ENCODE peak calls at places on chromosomes 12 and 14, in seven cellular contexts. I is GM23338, Q is Calu3, M is left cardiac atrium, F is germinal center, C is brain microvascular endothelial cell, D is lower lobe of right lung. P is an unnamed sample.

GRCh38 chr14:58805057-58805456 is 167.3 kb downstream of the DACT1 start:
- DNase-seq in I (no peak), Q (no peak), M (peak), F (no peak), C (no peak), D (no peak), P (no peak)

GRCh38 chr14:100891051-100891450 is 12.5 kb downstream of the RTL1 start:
- DNase-seq in I (no peak), Q (no peak), M (no peak), F (no peak), C (no peak), D (peak), P (peak)

GRCh38 chr12:46553266-46553665 is 180.7 kb upstream of the SLC38A2 start:
- DNase-seq in I (no peak), Q (no peak), M (no peak), F (no peak), C (peak), D (no peak), P (no peak)

GRCh38 chr14:99101826-99102461 is 170.1 kb downstream of the BCL11B start:
- DNase-seq in I (peak), Q (no peak), M (no peak), F (no peak), C (no peak), D (no peak), P (no peak)

GRCh38 chr14:75821828-75822521 is 159.8 kb downstream of the TGFB3 start:
- DNase-seq in I (no peak), Q (no peak), M (no peak), F (no peak), C (no peak), D (no peak), P (no peak)

GRCh38 chr12:101173197-101173749 is 36.8 kb downstream of the SLC5A8 start:
- DNase-seq in I (no peak), Q (no peak), M (no peak), F (no peak), C (no peak), D (no peak), P (no peak)

GRCh38 chr12:68236421-68237059 is 10.9 kb upstream of the IL26 start:
- DNase-seq in I (no peak), Q (peak), M (no peak), F (peak), C (no peak), D (no peak), P (no peak)

GRCh38 chr12:101612162-101612916 is 17.6 kb downstream of the MYBPC1 start:
- DNase-seq in I (no peak), Q (no peak), M (no peak), F (no peak), C (no peak), D (no peak), P (no peak)

GRCh38 chr14:94363171-94363624 is 25.2 kb downstream of the SERPINA1 start:
- DNase-seq in I (no peak), Q (no peak), M (no peak), F (no peak), C (no peak), D (no peak), P (no peak)

GRCh38 chr12:130263025-130263424 is 74.7 kb upstream of the PIWIL1 start:
- DNase-seq in I (no peak), Q (no peak), M (no peak), F (no peak), C (no peak), D (no peak), P (no peak)

GRCh38 chr14:91748049-91748448 is 16.2 kb upstream of the CATSPERB start:
- DNase-seq in I (no peak), Q (no peak), M (no peak), F (no peak), C (no peak), D (no peak), P (no peak)

GRCh38 chr12:22447223-22447622 is 97.1 kb downstream of the C2CD5 start:
- DNase-seq in I (no peak), Q (no peak), M (no peak), F (no peak), C (no peak), D (no peak), P (no peak)

GRCh38 chr14:92493024-92493423 is 20.6 kb upstream of the RIN3 start:
- DNase-seq in I (no peak), Q (no peak), M (no peak), F (no peak), C (no peak), D (no peak), P (no peak)

GRCh38 chr14:72256055-72256454 is 323.8 kb downstream of the RGS6 start:
- DNase-seq in I (no peak), Q (peak), M (no peak), F (no peak), C (peak), D (no peak), P (no peak)

GRCh38 chr14:23326491-23327332 is 5.5 kb downstream of the PABPN1 start:
- DNase-seq in I (no peak), Q (no peak), M (no peak), F (no peak), C (no peak), D (no peak), P (no peak)

GRCh38 chr12:31222620-31223222 is 103.2 kb downstream of the SINHCAF start:
- DNase-seq in I (no peak), Q (no peak), M (no peak), F (no peak), C (no peak), D (peak), P (no peak)

GRCh38 chr14:75162631-75163030 is 13.8 kb downstream of the TMED10 start:
- DNase-seq in I (peak), Q (no peak), M (no peak), F (no peak), C (no peak), D (no peak), P (no peak)

GRCh38 chr14:35419429-35419841 is 14.9 kb upstream of the NFKBIA start:
- DNase-seq in I (no peak), Q (no peak), M (no peak), F (no peak), C (no peak), D (no peak), P (no peak)

GRCh38 chr12:52156757-52157565 is 34.9 kb downstream of the KRT80 start:
- DNase-seq in I (peak), Q (peak), M (peak), F (peak), C (no peak), D (peak), P (peak)

GRCh38 chr14:28515571-28515970 is 251.0 kb upstream of the FOXG1 start:
- DNase-seq in I (no peak), Q (no peak), M (no peak), F (no peak), C (peak), D (no peak), P (no peak)

GRCh38 chr12:65277994-65278575 is 398 bp upstream of the MSRB3 start:
- DNase-seq in I (peak), Q (no peak), M (no peak), F (no peak), C (no peak), D (no peak), P (no peak)

GRCh38 chr14:92173668-92174067 is 51.9 kb downstream of the CPSF2 start:
- DNase-seq in I (no peak), Q (no peak), M (no peak), F (no peak), C (peak), D (no peak), P (no peak)

GRCh38 chr12:89468648-89469326 is 55.8 kb downstream of the GALNT4 start:
- DNase-seq in I (no peak), Q (no peak), M (no peak), F (peak), C (no peak), D (no peak), P (no peak)

GRCh38 chr12:6450091-6450868 is 1.6 kb upstream of the TAPBPL start:
- DNase-seq in I (no peak), Q (no peak), M (no peak), F (no peak), C (no peak), D (no peak), P (no peak)

GRCh38 chr12:107845226-107845979 is 70.9 kb downstream of the ASCL4 start:
- DNase-seq in I (peak), Q (no peak), M (no peak), F (no peak), C (no peak), D (no peak), P (no peak)

GRCh38 chr14:105187935-105188524 is 6.9 kb upstream of the NUDT14 start:
- DNase-seq in I (no peak), Q (peak), M (no peak), F (no peak), C (no peak), D (peak), P (peak)

GRCh38 chr14:105933238-105933637 is 406.9 kb downstream of the TMEM121 start:
- DNase-seq in I (no peak), Q (no peak), M (no peak), F (no peak), C (no peak), D (no peak), P (no peak)

GRCh38 chr14:52863339-52863700 is 71.9 kb upstream of the GNPNAT1 start:
- DNase-seq in I (no peak), Q (no peak), M (no peak), F (no peak), C (no peak), D (no peak), P (no peak)

GRCh38 chr14:32078794-32079663 is 1.9 kb downstream of the ARHGAP5 start:
- DNase-seq in I (no peak), Q (no peak), M (no peak), F (no peak), C (peak), D (no peak), P (no peak)

GRCh38 chr12:13252024-13252423 is 55.5 kb downstream of the EMP1 start:
- DNase-seq in I (no peak), Q (no peak), M (no peak), F (no peak), C (no peak), D (no peak), P (no peak)

GRCh38 chr12:122422769-122423257 is 344 bp upstream of the CLIP1 start:
- DNase-seq in I (peak), Q (peak), M (peak), F (peak), C (no peak), D (peak), P (peak)

GRCh38 chr14:23550827-23551265 is 719 bp downstream of the ZFHX2 start:
- DNase-seq in I (no peak), Q (no peak), M (peak), F (no peak), C (no peak), D (peak), P (peak)

GRCh38 chr12:112969547-112970306 is 8.6 kb upstream of the OAS2 start:
- DNase-seq in I (no peak), Q (no peak), M (no peak), F (no peak), C (no peak), D (no peak), P (no peak)

GRCh38 chr14:33062881-33063280 is 124.2 kb downstream of the NPAS3 start:
- DNase-seq in I (no peak), Q (no peak), M (no peak), F (no peak), C (peak), D (no peak), P (no peak)

GRCh38 chr14:37142835-37143499 is 29.4 kb downstream of the SLC25A21 start:
- DNase-seq in I (no peak), Q (no peak), M (no peak), F (no peak), C (peak), D (no peak), P (no peak)

GRCh38 chr14:74593241-74593985 is 18.6 kb downstream of the LTBP2 start:
- DNase-seq in I (no peak), Q (no peak), M (no peak), F (no peak), C (no peak), D (no peak), P (no peak)

GRCh38 chr12:80216890-80217559 is 117.7 kb downstream of the OTOGL start:
- DNase-seq in I (peak), Q (no peak), M (peak), F (no peak), C (no peak), D (no peak), P (no peak)

GRCh38 chr14:72457641-72458040 is 436.3 kb downstream of the DPF3 start:
- DNase-seq in I (no peak), Q (no peak), M (no peak), F (no peak), C (peak), D (no peak), P (no peak)

GRCh38 chr12:80707830-80708534 is 548 bp downstream of the MYF6 start:
- DNase-seq in I (peak), Q (no peak), M (no peak), F (no peak), C (no peak), D (no peak), P (no peak)